ENCODE peak calls at places on chromosomes 7 and 10, in seven cellular contexts. One of them, this sample, is unnamed.
A peak's percentile ranks its signal among the peaks of the same experiment; 100 is the strongest.

GRCh38 chr10:43190775-43191174 is 52.5 kb downstream of the CSGALNACT2 start:
- DNase-seq in AG04450: no peak
- DNase-seq in WTC11: no peak
- DNase-seq in cardiac muscle cell: no peak
- DNase-seq in brain microvascular endothelial cell: peak; percentile 32
- DNase-seq in lower leg skin: no peak
- DNase-seq in IMR-90: peak; percentile 72
- DNase-seq in this sample: no peak

GRCh38 chr7:6658618-6659345 is 21.7 kb downstream of the ZNF316 start:
- DNase-seq in brain microvascular endothelial cell: no peak
- DNase-seq in WTC11: peak; percentile 11
- DNase-seq in IMR-90: no peak
- DNase-seq in cardiac muscle cell: no peak
- DNase-seq in lower leg skin: no peak
- DNase-seq in AG04450: no peak
- DNase-seq in this sample: no peak

GRCh38 chr10:11823989-11824346 is 812 bp downstream of the PROSER2 start:
- DNase-seq in brain microvascular endothelial cell: no peak
- DNase-seq in AG04450: no peak
- DNase-seq in IMR-90: peak; percentile 15
- DNase-seq in WTC11: no peak
- DNase-seq in lower leg skin: no peak
- DNase-seq in cardiac muscle cell: no peak
- DNase-seq in this sample: no peak

GRCh38 chr10:114683593-114683992 is 25.5 kb upstream of the ABLIM1 start:
- DNase-seq in IMR-90: no peak
- DNase-seq in AG04450: no peak
- DNase-seq in cardiac muscle cell: no peak
- DNase-seq in brain microvascular endothelial cell: no peak
- DNase-seq in WTC11: no peak
- DNase-seq in lower leg skin: no peak
- DNase-seq in this sample: no peak

GRCh38 chr10:59830601-59831259 is 75.6 kb downstream of the CCDC6 start:
- DNase-seq in cardiac muscle cell: peak; percentile 69
- DNase-seq in IMR-90: peak; percentile 56
- DNase-seq in brain microvascular endothelial cell: peak; percentile 54
- DNase-seq in AG04450: peak; percentile 20
- DNase-seq in WTC11: peak; percentile 70
- DNase-seq in lower leg skin: no peak
- DNase-seq in this sample: no peak

GRCh38 chr7:92751902-92752901 is 84.2 kb downstream of the CDK6 start:
- DNase-seq in lower leg skin: no peak
- DNase-seq in cardiac muscle cell: no peak
- DNase-seq in brain microvascular endothelial cell: peak; percentile 76
- DNase-seq in AG04450: peak; percentile 87
- DNase-seq in IMR-90: peak; percentile 98
- DNase-seq in WTC11: no peak
- DNase-seq in this sample: no peak

GRCh38 chr7:1377111-1377909 is 82.0 kb downstream of the MICALL2 start:
- DNase-seq in IMR-90: no peak
- DNase-seq in cardiac muscle cell: no peak
- DNase-seq in WTC11: no peak
- DNase-seq in brain microvascular endothelial cell: no peak
- DNase-seq in AG04450: no peak
- DNase-seq in lower leg skin: no peak
- DNase-seq in this sample: no peak

GRCh38 chr7:14834888-14835287 is 67.7 kb downstream of the DGKB start:
- DNase-seq in WTC11: no peak
- DNase-seq in brain microvascular endothelial cell: peak; percentile 48
- DNase-seq in AG04450: no peak
- DNase-seq in lower leg skin: no peak
- DNase-seq in IMR-90: peak; percentile 44
- DNase-seq in cardiac muscle cell: no peak
- DNase-seq in this sample: no peak

GRCh38 chr10:79165068-79165467 is 96.3 kb downstream of the ZMIZ1 start:
- DNase-seq in cardiac muscle cell: no peak
- DNase-seq in AG04450: no peak
- DNase-seq in WTC11: no peak
- DNase-seq in IMR-90: no peak
- DNase-seq in lower leg skin: no peak
- DNase-seq in brain microvascular endothelial cell: no peak
- DNase-seq in this sample: no peak

GRCh38 chr10:16470747-16471146 is 33.9 kb downstream of the PTER start:
- DNase-seq in lower leg skin: peak; percentile 22
- DNase-seq in IMR-90: no peak
- DNase-seq in WTC11: no peak
- DNase-seq in brain microvascular endothelial cell: no peak
- DNase-seq in AG04450: no peak
- DNase-seq in cardiac muscle cell: no peak
- DNase-seq in this sample: no peak

GRCh38 chr10:72334196-72334831 is 20.4 kb downstream of the DNAJB12 start:
- DNase-seq in lower leg skin: no peak
- DNase-seq in WTC11: no peak
- DNase-seq in IMR-90: peak; percentile 50
- DNase-seq in brain microvascular endothelial cell: peak; percentile 89
- DNase-seq in cardiac muscle cell: peak; percentile 83
- DNase-seq in AG04450: no peak
- DNase-seq in this sample: no peak

GRCh38 chr7:158858592-158859503 is 2.5 kb downstream of the DYNC2I1 start:
- DNase-seq in lower leg skin: no peak
- DNase-seq in WTC11: peak; percentile 33
- DNase-seq in cardiac muscle cell: peak; percentile 24
- DNase-seq in IMR-90: no peak
- DNase-seq in brain microvascular endothelial cell: no peak
- DNase-seq in AG04450: no peak
- DNase-seq in this sample: no peak

GRCh38 chr7:27339478-27339877 is 96.9 kb downstream of the EVX1 start:
- DNase-seq in cardiac muscle cell: no peak
- DNase-seq in AG04450: no peak
- DNase-seq in lower leg skin: peak; percentile 27
- DNase-seq in WTC11: no peak
- DNase-seq in brain microvascular endothelial cell: no peak
- DNase-seq in IMR-90: no peak
- DNase-seq in this sample: no peak

DNA sequence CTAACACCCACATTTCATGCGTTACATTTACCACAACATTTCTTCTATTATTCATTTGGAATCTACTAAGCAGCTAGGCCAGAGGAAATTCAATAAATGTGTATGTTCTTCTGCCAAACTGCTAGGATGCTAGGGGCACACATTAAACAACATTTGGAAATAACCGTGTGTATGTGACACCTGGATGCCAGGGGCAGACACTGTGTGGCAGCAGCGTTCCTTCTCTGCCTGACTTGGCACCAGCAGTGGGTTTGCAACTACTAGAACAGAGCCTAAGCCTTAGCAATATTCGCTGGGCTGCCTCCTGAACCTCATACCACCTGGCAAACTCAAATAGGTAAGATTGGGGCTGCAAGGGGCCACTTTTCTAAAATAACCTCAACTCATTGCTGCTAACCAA is 182.1 kb downstream of the CHCHD3 start:
- DNase-seq in lower leg skin: no peak
- DNase-seq in cardiac muscle cell: no peak
- DNase-seq in WTC11: no peak
- DNase-seq in IMR-90: no peak
- DNase-seq in brain microvascular endothelial cell: no peak
- DNase-seq in AG04450: no peak
- DNase-seq in this sample: no peak
- TF ChIP-seq CTCF in lower leg skin: no peak
- TF ChIP-seq CTCF in cardiac muscle cell: peak; percentile 29
- TF ChIP-seq CTCF in WTC11: no peak
- TF ChIP-seq CTCF in IMR-90: no peak
- TF ChIP-seq CTCF in brain microvascular endothelial cell: peak; percentile 18
- TF ChIP-seq CTCF in AG04450: no peak
- TF ChIP-seq CTCF in this sample: no peak

GRCh38 chr7:148290451-148291005 is 300.0 kb upstream of the C7orf33 start:
- DNase-seq in cardiac muscle cell: no peak
- DNase-seq in IMR-90: no peak
- DNase-seq in WTC11: no peak
- DNase-seq in lower leg skin: no peak
- DNase-seq in AG04450: no peak
- DNase-seq in brain microvascular endothelial cell: no peak
- DNase-seq in this sample: no peak

GRCh38 chr7:148287538-148287937 is 303.0 kb upstream of the C7orf33 start:
- DNase-seq in AG04450: no peak
- DNase-seq in lower leg skin: no peak
- DNase-seq in brain microvascular endothelial cell: no peak
- DNase-seq in WTC11: no peak
- DNase-seq in IMR-90: no peak
- DNase-seq in cardiac muscle cell: no peak
- DNase-seq in this sample: no peak

GRCh38 chr7:148289630-148290029 is 300.9 kb upstream of the C7orf33 start:
- DNase-seq in AG04450: no peak
- DNase-seq in lower leg skin: no peak
- DNase-seq in WTC11: no peak
- DNase-seq in brain microvascular endothelial cell: no peak
- DNase-seq in cardiac muscle cell: no peak
- DNase-seq in IMR-90: no peak
- DNase-seq in this sample: peak; percentile 55

GRCh38 chr7:148288592-148289151 is 301.9 kb upstream of the C7orf33 start:
- DNase-seq in AG04450: no peak
- DNase-seq in WTC11: no peak
- DNase-seq in lower leg skin: no peak
- DNase-seq in IMR-90: no peak
- DNase-seq in brain microvascular endothelial cell: no peak
- DNase-seq in cardiac muscle cell: no peak
- DNase-seq in this sample: no peak

GRCh38 chr7:148286150-148286549 is 304.4 kb upstream of the C7orf33 start:
- DNase-seq in WTC11: no peak
- DNase-seq in lower leg skin: no peak
- DNase-seq in brain microvascular endothelial cell: peak; percentile 12
- DNase-seq in cardiac muscle cell: peak; percentile 52
- DNase-seq in AG04450: no peak
- DNase-seq in IMR-90: no peak
- DNase-seq in this sample: no peak
- TF ChIP-seq CTCF in WTC11: no peak
- TF ChIP-seq CTCF in lower leg skin: no peak
- TF ChIP-seq CTCF in brain microvascular endothelial cell: no peak
- TF ChIP-seq CTCF in cardiac muscle cell: peak; percentile 38
- TF ChIP-seq CTCF in AG04450: no peak
- TF ChIP-seq CTCF in IMR-90: no peak
- TF ChIP-seq CTCF in this sample: no peak

GRCh38 chr7:121126801-121127534 is 138.5 kb downstream of the CPED1 start:
- DNase-seq in lower leg skin: no peak
- DNase-seq in brain microvascular endothelial cell: no peak
- DNase-seq in AG04450: no peak
- DNase-seq in WTC11: no peak
- DNase-seq in cardiac muscle cell: no peak
- DNase-seq in IMR-90: peak; percentile 27
- DNase-seq in this sample: no peak
- TF ChIP-seq CTCF in lower leg skin: no peak
- TF ChIP-seq CTCF in brain microvascular endothelial cell: no peak
- TF ChIP-seq CTCF in AG04450: peak; percentile 15
- TF ChIP-seq CTCF in WTC11: no peak
- TF ChIP-seq CTCF in cardiac muscle cell: peak; percentile 32
- TF ChIP-seq CTCF in IMR-90: peak; percentile 33
- TF ChIP-seq CTCF in this sample: peak; percentile 9

GRCh38 chr7:12623223-12623622 is 52.7 kb downstream of the SCIN start:
- DNase-seq in lower leg skin: no peak
- DNase-seq in IMR-90: no peak
- DNase-seq in brain microvascular endothelial cell: no peak
- DNase-seq in WTC11: no peak
- DNase-seq in AG04450: no peak
- DNase-seq in cardiac muscle cell: no peak
- DNase-seq in this sample: no peak

GRCh38 chr7:12625836-12626235 is 55.3 kb downstream of the SCIN start:
- DNase-seq in lower leg skin: no peak
- DNase-seq in WTC11: no peak
- DNase-seq in AG04450: no peak
- DNase-seq in cardiac muscle cell: no peak
- DNase-seq in brain microvascular endothelial cell: no peak
- DNase-seq in IMR-90: no peak
- DNase-seq in this sample: no peak

GRCh38 chr7:12620371-12620770 is 49.9 kb downstream of the SCIN start:
- DNase-seq in cardiac muscle cell: no peak
- DNase-seq in AG04450: no peak
- DNase-seq in WTC11: no peak
- DNase-seq in brain microvascular endothelial cell: no peak
- DNase-seq in IMR-90: peak; percentile 62
- DNase-seq in lower leg skin: no peak
- DNase-seq in this sample: no peak

GRCh38 chr7:12619461-12620069 is 49.0 kb downstream of the SCIN start:
- DNase-seq in AG04450: no peak
- DNase-seq in cardiac muscle cell: no peak
- DNase-seq in brain microvascular endothelial cell: no peak
- DNase-seq in lower leg skin: no peak
- DNase-seq in WTC11: no peak
- DNase-seq in IMR-90: no peak
- DNase-seq in this sample: no peak

DNA sequence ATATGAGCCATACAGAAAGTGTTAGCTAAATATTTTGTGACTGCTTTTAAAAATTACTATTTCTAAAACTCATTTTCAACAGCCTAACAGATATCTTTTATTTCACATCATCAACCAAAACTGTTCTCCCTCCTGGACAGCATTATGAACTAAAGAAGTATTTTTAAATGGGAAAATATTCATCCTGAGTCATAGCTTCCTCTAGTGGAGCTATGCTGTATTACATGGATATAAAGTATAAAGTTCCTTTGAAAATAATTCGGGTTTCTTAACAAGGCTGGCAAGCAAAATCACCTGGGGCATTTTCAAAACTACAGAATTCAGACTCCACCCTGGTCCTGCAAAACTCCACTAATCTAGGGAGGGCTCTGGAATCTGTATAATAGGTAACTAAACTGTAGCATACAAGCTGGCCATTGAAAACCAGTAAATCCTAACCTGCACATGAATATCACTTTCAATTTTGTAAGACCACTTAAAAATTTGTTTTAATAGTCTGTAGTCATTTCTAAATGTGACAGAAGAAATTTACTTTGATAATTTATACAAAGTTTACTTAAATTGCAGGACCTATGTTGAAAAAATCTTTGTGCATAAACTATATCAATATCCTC is 53.5 kb downstream of the SCIN start:
- DNase-seq in lower leg skin: no peak
- DNase-seq in AG04450: no peak
- DNase-seq in brain microvascular endothelial cell: no peak
- DNase-seq in IMR-90: peak; percentile 31
- DNase-seq in WTC11: no peak
- DNase-seq in cardiac muscle cell: peak; percentile 33
- DNase-seq in this sample: no peak
- TF ChIP-seq CTCF in lower leg skin: no peak
- TF ChIP-seq CTCF in AG04450: peak; percentile 88
- TF ChIP-seq CTCF in brain microvascular endothelial cell: peak; percentile 64
- TF ChIP-seq CTCF in IMR-90: peak; percentile 82
- TF ChIP-seq CTCF in WTC11: peak; percentile 78
- TF ChIP-seq CTCF in cardiac muscle cell: peak; percentile 69
- TF ChIP-seq CTCF in this sample: peak; percentile 44

This sample was measured in GM13976.